ENCODE peak calls at places on chromosomes 1 and 21, in five cellular contexts. R is DND-41; O is effector memory CD4-positive, alpha-beta T cell; X is GM12864; K is mammary epithelial cell. J is an unnamed sample.

GRCh38 chr1:10761503-10762152 is 34.8 kb downstream of the CASZ1 start:
- DNase-seq in R (no peak), O (no peak), X (no peak), K (no peak), J (no peak)

GRCh38 chr1:147084273-147085096 is 87.8 kb downstream of the PRKAB2 start:
- DNase-seq in R (no peak), O (peak), X (peak), K (peak), J (peak)

GRCh38 chr1:244881552-244882280 is 17.4 kb upstream of the HNRNPU start:
- DNase-seq in R (no peak), O (no peak), X (no peak), K (no peak), J (no peak)

GRCh38 chr1:21239181-21239580 is 51.1 kb downstream of the ECE1 start:
- DNase-seq in R (no peak), O (no peak), X (no peak), K (peak), J (no peak)

GRCh38 chr1:243421784-243422183 is 165.9 kb downstream of the SDCCAG8 start:
- DNase-seq in R (peak), O (no peak), X (peak), K (no peak), J (peak)

GRCh38 chr1:205998457-205999241 is 4.5 kb downstream of the RAB7B start:
- DNase-seq in R (no peak), O (no peak), X (no peak), K (no peak), J (no peak)

GRCh38 chr1:174872615-174873058 is 127.1 kb upstream of the CACYBP start:
- DNase-seq in R (no peak), O (no peak), X (no peak), K (peak), J (no peak)

GRCh38 chr1:41980872-41981653 is 62.3 kb upstream of the HIVEP3 start:
- DNase-seq in R (peak), O (no peak), X (no peak), K (no peak), J (no peak)

GRCh38 chr1:168811213-168811612 is 82.2 kb upstream of the DPT start:
- DNase-seq in R (no peak), O (no peak), X (no peak), K (peak), J (no peak)

GRCh38 chr1:28594661-28595411 is 2.8 kb downstream of the RAB42 start:
- DNase-seq in R (no peak), O (no peak), X (no peak), K (peak), J (no peak)

GRCh38 chr1:26921462-26922200 is at the start of gene NUDC:
- DNase-seq in R (peak), O (peak), X (peak), K (peak), J (peak)
- H3K4me3 ChIP-seq in R (peak), O (peak), X (peak), K (peak), J (peak)

GRCh38 chr21:33684923-33685560 is 42.7 kb downstream of the ITSN1 start:
- DNase-seq in R (no peak), O (no peak), X (no peak), K (no peak), J (no peak)
- H3K4me3 ChIP-seq in R (no peak), O (no peak), X (no peak), K (peak), J (no peak)

GRCh38 chr1:158328424-158328823 is 2.9 kb downstream of the CD1B start:
- DNase-seq in R (no peak), O (no peak), X (no peak), K (no peak), J (no peak)

GRCh38 chr1:158331431-158331830 is at the start of gene CD1B:
- DNase-seq in R (no peak), O (no peak), X (no peak), K (no peak), J (no peak)

GRCh38 chr1:158329807-158330206 is 1.5 kb downstream of the CD1B start:
- DNase-seq in R (peak), O (no peak), X (no peak), K (peak), J (no peak)

GRCh38 chr1:158330390-158330789 is 941 bp downstream of the CD1B start:
- DNase-seq in R (peak), O (no peak), X (no peak), K (no peak), J (no peak)

DNA sequence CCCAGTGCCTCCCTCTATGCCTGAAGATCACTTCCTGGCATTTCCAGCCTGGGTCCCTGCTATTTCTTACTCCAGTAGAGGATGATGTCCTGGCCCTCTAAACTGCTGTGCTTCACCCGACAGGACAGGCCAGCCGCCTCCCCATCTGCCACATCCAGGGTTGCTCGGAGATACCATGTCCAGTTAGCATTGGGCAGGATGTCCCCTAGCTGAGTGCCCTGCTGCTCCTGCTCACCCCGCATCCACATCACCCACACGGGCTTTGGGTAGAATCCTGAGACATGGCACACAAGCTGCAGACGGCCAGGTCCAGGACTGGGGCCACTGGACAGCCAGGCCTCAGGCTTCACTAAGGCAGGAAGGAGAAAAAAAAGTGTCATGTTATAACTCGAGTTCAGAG is 2.0 kb downstream of the CD1B start:
- DNase-seq in R (peak), O (no peak), X (no peak), K (no peak), J (no peak)
- H3K4me3 ChIP-seq in R (peak), O (no peak), X (no peak), K (no peak), J (no peak)

DNA sequence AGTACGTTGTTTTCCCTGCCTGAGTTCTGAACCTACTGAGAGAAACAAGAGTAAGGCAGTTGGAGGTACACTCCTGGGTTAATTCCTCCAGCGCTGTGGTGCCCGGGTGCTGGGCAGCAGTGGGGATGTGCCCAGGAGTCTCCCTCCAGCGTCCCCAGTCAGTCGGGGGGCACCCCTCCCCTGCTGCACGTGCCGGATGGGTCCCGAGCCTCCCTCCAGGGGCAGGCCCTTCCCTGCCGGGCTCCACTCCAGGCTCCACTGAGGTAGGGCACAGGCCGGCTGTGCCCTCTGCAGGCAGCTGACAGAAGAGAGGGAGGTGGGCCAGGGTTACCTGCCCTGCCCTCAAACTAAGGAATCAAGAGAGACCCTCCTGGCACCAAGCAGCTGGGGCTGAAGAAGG is 238.1 kb upstream of the VAMP3 start:
- DNase-seq in R (no peak), O (no peak), X (no peak), K (no peak), J (no peak)
- H3K4me3 ChIP-seq in R (no peak), O (no peak), X (no peak), K (no peak), J (no peak)

DNA sequence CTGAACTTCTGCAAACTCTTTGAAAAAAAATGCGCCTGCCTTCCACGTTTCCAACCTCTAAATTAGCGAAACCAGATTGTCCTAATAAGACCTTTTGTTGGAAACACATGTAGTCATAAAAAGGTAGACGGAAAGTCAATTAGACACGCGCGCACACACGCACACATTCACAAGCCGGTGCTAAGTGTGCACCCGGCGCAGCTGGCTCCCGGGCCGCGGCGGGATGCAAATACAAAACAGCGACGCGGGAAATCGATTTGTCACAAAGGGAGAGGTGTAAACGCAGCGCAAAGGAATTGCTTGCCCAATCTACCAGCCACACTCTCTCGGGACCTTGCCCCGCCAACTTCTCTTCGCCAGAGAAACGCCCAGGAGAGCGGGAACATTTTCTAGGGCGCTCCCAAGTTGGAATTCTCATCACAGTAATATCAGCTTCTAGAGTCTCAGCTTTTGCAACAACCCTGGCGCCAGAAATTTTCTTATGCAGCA is 4.4 kb downstream of the PRRX1 start:
- DNase-seq in R (no peak), O (no peak), X (no peak), K (no peak), J (no peak)
- H3K4me3 ChIP-seq in R (no peak), O (no peak), X (no peak), K (no peak), J (no peak)

DNA sequence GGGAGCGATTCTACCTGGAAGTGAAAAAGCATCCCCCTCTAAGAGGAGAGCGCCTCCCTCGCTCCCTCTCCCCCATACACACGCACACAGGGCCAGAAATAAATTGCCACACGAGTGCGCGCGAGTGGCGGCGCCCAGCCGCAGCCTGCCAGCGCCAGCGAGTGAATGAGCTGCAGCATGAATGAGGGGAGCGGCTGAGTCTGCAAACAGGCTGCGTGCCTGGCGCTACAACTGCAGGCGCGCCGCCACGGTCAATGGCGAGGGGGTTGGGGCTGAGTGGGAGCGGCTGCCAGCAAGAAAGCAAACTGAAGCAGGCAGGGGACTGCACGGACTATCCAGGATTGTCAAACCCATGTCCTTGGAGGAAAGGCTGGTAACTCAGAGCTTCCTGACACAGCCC is 2.2 kb downstream of the CAMK1G start:
- DNase-seq in R (no peak), O (no peak), X (no peak), K (no peak), J (no peak)
- H3K4me3 ChIP-seq in R (no peak), O (no peak), X (no peak), K (no peak), J (no peak)

J was measured in naive thymus-derived CD4-positive, alpha-beta T cell.